ENCODE peak calls at places on chromosomes 3 and 15, in five cellular contexts. Y, Q, M, X and V are unnamed samples.

GRCh38 chr3:24479816-24480215 is 14.8 kb downstream of the THRB start:
- DNase-seq in Q (no peak), M (no peak), Y (no peak), X (no peak), V (no peak)

GRCh38 chr15:96115642-96116041 is 214.9 kb upstream of the NR2F2 start:
- DNase-seq in X (peak; percentile 29), Q (no peak), M (no peak), Y (peak; percentile 90), V (no peak)

GRCh38 chr3:180594631-180595348 is 7.2 kb upstream of the TTC14 start:
- DNase-seq in M (peak; percentile 49), Y (peak; percentile 29), Q (peak; percentile 11), X (peak; percentile 55), V (peak; percentile 50)

GRCh38 chr3:129745253-129745652 is 138.8 kb upstream of the PLXND1 start:
- DNase-seq in Q (peak; percentile 29), M (peak; percentile 24), Y (peak; percentile 49), X (peak; percentile 81), V (no peak)

GRCh38 chr15:31263751-31264533 is 62.7 kb upstream of the KLF13 start:
- DNase-seq in M (peak; percentile 46), X (no peak), Y (no peak), Q (no peak), V (peak; percentile 45)

GRCh38 chr15:99019558-99020540 is 12.3 kb upstream of the PGPEP1L start:
- DNase-seq in Y (peak; percentile 90), X (peak; percentile 49), Q (peak; percentile 12), M (no peak), V (no peak)

GRCh38 chr3:42876940-42877720 is 1.5 kb upstream of the CYP8B1 start:
- DNase-seq in M (no peak), Y (no peak), Q (no peak), X (no peak), V (no peak)

GRCh38 chr15:31551323-31551722 is 224.7 kb downstream of the KLF13 start:
- DNase-seq in X (no peak), Q (no peak), Y (no peak), M (no peak), V (no peak)

GRCh38 chr3:66534304-66534703 is 33.5 kb upstream of the LRIG1 start:
- DNase-seq in Q (no peak), M (no peak), Y (no peak), X (no peak), V (no peak)

GRCh38 chr15:72237286-72238224 is 6.6 kb upstream of the PKM start:
- DNase-seq in M (no peak), X (peak; percentile 97), Q (no peak), Y (peak; percentile 99), V (no peak)

GRCh38 chr3:48564022-48564421 is 441 bp upstream of the UCN2 start:
- DNase-seq in Q (no peak), X (peak; percentile 57), M (no peak), Y (peak; percentile 92), V (no peak)

GRCh38 chr3:125129512-125129962 is 73.7 kb upstream of the HEG1 start:
- DNase-seq in Y (peak; percentile 99), M (peak; percentile 69), X (peak; percentile 99), Q (peak; percentile 97), V (peak; percentile 78)

GRCh38 chr3:17573396-17573795 is 169.0 kb downstream of the TBC1D5 start:
- DNase-seq in Q (no peak), Y (no peak), M (no peak), X (no peak), V (no peak)

GRCh38 chr15:38698215-38698614 is 133.6 kb upstream of the RASGRP1 start:
- DNase-seq in Y (no peak), Q (no peak), M (no peak), X (no peak), V (no peak)

GRCh38 chr3:18739098-18739431 is 313.9 kb upstream of the SATB1 start:
- DNase-seq in Q (no peak), M (no peak), X (no peak), Y (no peak), V (no peak)

GRCh38 chr3:101862453-101863165 is 13.3 kb downstream of the NFKBIZ start:
- DNase-seq in Q (no peak), Y (peak; percentile 49), X (no peak), M (no peak), V (no peak)

GRCh38 chr3:43753743-43754142 is 63.0 kb downstream of the ABHD5 start:
- DNase-seq in M (no peak), Q (no peak), X (peak; percentile 66), Y (peak; percentile 85), V (no peak)

GRCh38 chr15:41631880-41632279 is 28.3 kb upstream of the MGA start:
- DNase-seq in Q (no peak), M (no peak), X (no peak), Y (no peak), V (no peak)

GRCh38 chr3:13215940-13216546 is 142.8 kb upstream of the IQSEC1 start:
- DNase-seq in M (no peak), Y (peak; percentile 86), Q (no peak), X (peak; percentile 17), V (no peak)

GRCh38 chr3:158768361-158768787 is 33.5 kb upstream of the MFSD1 start:
- DNase-seq in Y (peak; percentile 73), M (no peak), Q (no peak), X (peak; percentile 78), V (no peak)

GRCh38 chr3:189839576-189839975 is 208.4 kb downstream of the TP63 start:
- DNase-seq in M (no peak), Q (no peak), X (peak; percentile 25), Y (peak; percentile 20), V (no peak)

GRCh38 chr15:90086868-90087268 is 15.4 kb downstream of the IDH2 start:
- DNase-seq in Y (peak; percentile 56), Q (no peak), X (peak; percentile 41), M (peak; percentile 68), V (no peak)

GRCh38 chr15:68821898-68822380 is 1.2 kb upstream of the ANP32A start:
- DNase-seq in X (peak; percentile 34), Y (peak; percentile 33), Q (no peak), M (no peak), V (no peak)

GRCh38 chr3:188962253-188963247 is 209.2 kb upstream of the TPRG1 start:
- DNase-seq in X (no peak), Y (no peak), M (no peak), Q (no peak), V (no peak)

GRCh38 chr3:152587861-152588260 is 247.1 kb upstream of the P2RY1 start:
- DNase-seq in X (no peak), Q (no peak), M (no peak), Y (no peak), V (no peak)

GRCh38 chr3:136464502-136464901 is 214.4 kb downstream of the PCCB start:
- DNase-seq in Y (peak; percentile 84), X (peak; percentile 43), M (no peak), Q (no peak), V (no peak)

GRCh38 chr15:80523746-80524145 is 119.6 kb downstream of the ARNT2 start:
- DNase-seq in Y (no peak), M (no peak), X (no peak), Q (no peak), V (no peak)

GRCh38 chr3:132161608-132162007 is 126.8 kb upstream of the CPNE4 start:
- DNase-seq in X (no peak), Y (no peak), Q (no peak), M (no peak), V (no peak)

GRCh38 chr3:114218006-114218405 is 19.4 kb downstream of the ZNF80 start:
- DNase-seq in Q (no peak), M (no peak), Y (no peak), X (no peak), V (no peak)

GRCh38 chr3:137172703-137173102 is 214.9 kb downstream of the IL20RB start:
- DNase-seq in M (no peak), Y (no peak), X (no peak), Q (no peak), V (peak; percentile 89)

GRCh38 chr3:58537412-58538301 is 667 bp upstream of the ACOX2 start:
- DNase-seq in X (no peak), M (no peak), Q (no peak), Y (no peak), V (no peak)

GRCh38 chr15:91942676-91943417 is 89.3 kb downstream of the SLCO3A1 start:
- DNase-seq in M (no peak), X (peak; percentile 95), Q (peak; percentile 34), Y (peak; percentile 82), V (peak; percentile 26)